ENCODE peak calls at places on chromosomes 12 and 14, in eight cellular contexts. F is stimulated activated naive CD8-positive, alpha-beta T cell treated with anti-CD3 and anti-CD28 coated beads, Interleukin-15, Interleukin-2, amounts not matched to agents 100 U/mL and 50 U/mL, for 24 hours; U is HEK293T; K is NCI-H2107; T is AG10803; Q is RCC 7860; H is SK-MEL-5; Y is fibroblast of mammary gland. S is an unnamed sample.
A peak's percentile ranks its signal among the peaks of the same experiment; 100 is the strongest.

GRCh38 chr12:27906658-27907473 is 65.7 kb downstream of the PTHLH start:
- DNase-seq in F (no peak), U (no peak), K (no peak), T (peak; percentile 68), Q (no peak), H (no peak), Y (peak; percentile 20), S (no peak)

GRCh38 chr12:29073631-29074239 is 75.3 kb upstream of the FAR2 start:
- DNase-seq in F (no peak), U (peak; percentile 46), K (no peak), T (peak; percentile 48), Q (peak; percentile 28), H (peak; percentile 74), Y (peak; percentile 73), S (peak; percentile 21)

GRCh38 chr12:2772370-2772769 is 22.4 kb upstream of the FKBP4 start:
- DNase-seq in F (no peak), U (no peak), K (no peak), T (no peak), Q (no peak), H (no peak), Y (no peak), S (no peak)

GRCh38 chr14:74614508-74615495 is 2.8 kb upstream of the LTBP2 start:
- DNase-seq in F (no peak), U (no peak), K (no peak), T (peak; percentile 57), Q (peak; percentile 8), H (no peak), Y (peak; percentile 56), S (no peak)

GRCh38 chr12:90959538-90960139 is 4.7 kb upstream of the CCER1 start:
- DNase-seq in F (no peak), U (peak; percentile 25), K (peak; percentile 11), T (peak; percentile 60), Q (peak; percentile 10), H (peak; percentile 73), Y (peak; percentile 62), S (peak; percentile 18)

GRCh38 chr12:131863711-131864396 is 30.6 kb upstream of the ULK1 start:
- DNase-seq in F (no peak), U (no peak), K (no peak), T (no peak), Q (no peak), H (no peak), Y (no peak), S (no peak)

GRCh38 chr14:104556256-104557021 is 23.1 kb upstream of the C14orf180 start:
- DNase-seq in F (no peak), U (no peak), K (no peak), T (no peak), Q (no peak), H (no peak), Y (no peak), S (no peak)

GRCh38 chr14:101776315-101776714 is 14.8 kb downstream of the PPP2R5C start:
- DNase-seq in F (no peak), U (no peak), K (no peak), T (no peak), Q (no peak), H (no peak), Y (no peak), S (peak; percentile 25)

S was measured in DND-41.